ENCODE peak calls at places on chromosomes 7 and 10, in four cellular contexts. T is prostate gland, P is IMR-90, I is glutamatergic neuron. B is an unnamed sample.
A peak's percentile ranks its signal among the peaks of the same experiment; 100 is the strongest.

GRCh38 chr7:3559178-3559765 is 258.2 kb downstream of the SDK1 start:
- DNase-seq in T (peak; percentile 22), P (peak; percentile 97), I (no peak), B (no peak)

GRCh38 chr7:2143981-2144595 is 88.7 kb downstream of the MAD1L1 start:
- DNase-seq in I (no peak), P (no peak), T (no peak), B (no peak)

GRCh38 chr7:34081931-34082330 is 176.6 kb downstream of the BMPER start:
- DNase-seq in P (no peak), I (no peak), T (no peak), B (no peak)

GRCh38 chr7:73882060-73882428 is 21.1 kb downstream of the TMEM270 start:
- DNase-seq in T (no peak), I (no peak), P (no peak), B (no peak)

GRCh38 chr10:22690614-22691431 is 23.6 kb downstream of the PIP4K2A start:
- DNase-seq in I (no peak), P (peak; percentile 28), T (no peak), B (no peak)

GRCh38 chr10:65335311-65335710 is 1590.5 kb upstream of the LRRTM3 start:
- DNase-seq in I (no peak), P (no peak), T (no peak), B (no peak)

GRCh38 chr10:109913351-109913902 is 9.9 kb downstream of the XPNPEP1 start:
- DNase-seq in T (no peak), I (no peak), P (no peak), B (no peak)

GRCh38 chr7:92806496-92806895 is 29.9 kb downstream of the CDK6 start:
- DNase-seq in I (no peak), P (no peak), T (peak; percentile 49), B (no peak)

GRCh38 chr7:63205136-63205535 is 793.5 kb upstream of the ZNF722 start:
- DNase-seq in I (no peak), P (no peak), T (no peak), B (no peak)

GRCh38 chr10:49767752-49768151 is 5.6 kb upstream of the OGDHL start:
- DNase-seq in P (no peak), I (no peak), T (no peak), B (no peak)
- TF ChIP-seq CTCF in P (no peak), I (no peak), T (no peak), B (no peak)

DNA sequence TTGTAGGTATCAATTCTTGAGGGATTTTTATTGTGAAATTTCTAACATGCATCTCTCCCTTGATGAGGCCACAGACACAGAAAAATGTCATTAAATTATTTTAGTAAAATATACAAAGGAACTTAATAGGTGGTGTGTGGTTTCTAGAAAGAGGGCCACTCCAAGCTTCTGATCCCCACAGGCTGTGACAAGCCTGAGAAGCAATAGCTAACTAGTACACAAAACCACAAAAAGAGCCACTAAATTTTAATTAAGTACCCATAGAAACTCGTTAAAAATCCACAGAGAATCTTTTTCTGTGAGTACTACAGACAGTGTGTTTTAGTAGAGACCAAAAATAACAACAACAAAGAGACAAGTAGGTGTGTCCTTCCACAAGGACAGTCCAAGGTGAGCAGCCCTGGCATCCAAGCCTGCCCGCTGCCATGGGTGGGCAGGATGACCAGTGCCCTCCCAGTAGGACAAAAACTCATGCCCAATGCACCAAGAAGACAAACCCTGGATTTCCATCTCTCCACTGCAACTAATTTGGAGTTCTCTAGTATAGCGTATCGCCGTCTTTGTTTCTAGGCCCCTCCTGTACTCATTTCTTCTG is 81.0 kb downstream of the RNF216 start:
- DNase-seq in P (no peak), I (no peak), T (no peak), B (no peak)
- TF ChIP-seq CTCF in P (no peak), I (no peak), T (no peak), B (no peak)

GRCh38 chr10:132937861-132938260 is 4.5 kb downstream of the CFAP46 start:
- DNase-seq in T (no peak), I (no peak), P (no peak), B (no peak)

GRCh38 chr10:132939378-132939955 is 2.9 kb downstream of the CFAP46 start:
- DNase-seq in T (no peak), P (no peak), I (no peak), B (no peak)

GRCh38 chr10:132940791-132941465 is 1.4 kb downstream of the CFAP46 start:
- DNase-seq in P (no peak), T (no peak), I (no peak), B (no peak)

GRCh38 chr10:132939957-132940790 is 2.2 kb downstream of the CFAP46 start:
- DNase-seq in T (no peak), P (peak; percentile 47), I (peak; percentile 85), B (peak; percentile 72)

DNA sequence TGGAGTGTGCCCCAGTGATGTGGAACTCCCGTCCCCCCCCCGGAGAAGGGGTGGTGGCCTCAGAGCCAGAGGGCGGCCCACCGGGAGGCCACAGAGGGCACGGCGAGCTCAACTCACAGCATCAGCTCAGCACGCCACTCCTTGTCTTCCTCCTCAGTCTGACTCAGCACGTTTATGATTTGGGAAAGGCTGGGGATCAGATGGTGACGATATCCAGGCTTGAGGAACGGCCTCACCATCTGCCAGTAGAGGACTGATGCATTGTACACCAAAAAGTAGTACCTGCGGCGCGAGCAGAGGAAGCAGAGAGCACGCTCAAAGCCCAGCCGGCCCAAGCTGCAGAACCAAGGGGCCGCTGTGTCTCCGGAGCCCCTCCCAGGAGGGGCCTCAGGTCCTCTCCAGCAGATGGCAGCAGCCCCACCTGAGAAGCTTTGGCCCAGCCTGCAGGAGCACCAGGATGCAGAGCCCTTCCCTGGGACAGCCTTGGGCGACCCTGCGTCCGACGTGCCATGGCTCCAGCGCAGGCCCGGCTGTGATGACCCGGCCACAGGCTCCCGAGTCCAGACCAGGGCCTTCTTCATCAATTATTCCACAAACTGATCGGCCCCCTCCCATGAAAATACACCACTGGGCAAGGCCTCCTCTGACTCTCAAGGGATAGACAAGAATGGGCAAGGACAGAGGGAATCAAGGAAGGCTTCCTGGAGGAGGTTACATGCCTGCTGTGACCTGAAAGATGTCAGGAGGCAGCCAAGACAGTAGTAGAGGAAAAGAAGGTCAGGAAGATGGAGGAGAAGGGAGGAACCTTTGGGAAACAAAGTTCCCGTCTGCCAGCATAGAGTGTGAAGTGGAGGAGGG is 3.7 kb downstream of the CFAP46 start:
- DNase-seq in P (no peak), T (no peak), I (peak; percentile 63), B (peak; percentile 62)
- TF ChIP-seq CTCF in P (peak; percentile 22), T (no peak), I (no peak), B (peak; percentile 17)

GRCh38 chr7:75638607-75639070 is 100.1 kb downstream of the HIP1 start:
- DNase-seq in P (peak; percentile 26), T (peak; percentile 42), I (peak; percentile 74), B (peak; percentile 70)
- TF ChIP-seq CTCF in P (peak; percentile 2), T (no peak), I (no peak), B (no peak)

GRCh38 chr7:135159359-135160087 is 11.0 kb downstream of the CYREN start:
- DNase-seq in T (no peak), P (no peak), I (no peak), B (no peak)
- TF ChIP-seq CTCF in T (no peak), P (no peak), I (no peak), B (no peak)

DNA sequence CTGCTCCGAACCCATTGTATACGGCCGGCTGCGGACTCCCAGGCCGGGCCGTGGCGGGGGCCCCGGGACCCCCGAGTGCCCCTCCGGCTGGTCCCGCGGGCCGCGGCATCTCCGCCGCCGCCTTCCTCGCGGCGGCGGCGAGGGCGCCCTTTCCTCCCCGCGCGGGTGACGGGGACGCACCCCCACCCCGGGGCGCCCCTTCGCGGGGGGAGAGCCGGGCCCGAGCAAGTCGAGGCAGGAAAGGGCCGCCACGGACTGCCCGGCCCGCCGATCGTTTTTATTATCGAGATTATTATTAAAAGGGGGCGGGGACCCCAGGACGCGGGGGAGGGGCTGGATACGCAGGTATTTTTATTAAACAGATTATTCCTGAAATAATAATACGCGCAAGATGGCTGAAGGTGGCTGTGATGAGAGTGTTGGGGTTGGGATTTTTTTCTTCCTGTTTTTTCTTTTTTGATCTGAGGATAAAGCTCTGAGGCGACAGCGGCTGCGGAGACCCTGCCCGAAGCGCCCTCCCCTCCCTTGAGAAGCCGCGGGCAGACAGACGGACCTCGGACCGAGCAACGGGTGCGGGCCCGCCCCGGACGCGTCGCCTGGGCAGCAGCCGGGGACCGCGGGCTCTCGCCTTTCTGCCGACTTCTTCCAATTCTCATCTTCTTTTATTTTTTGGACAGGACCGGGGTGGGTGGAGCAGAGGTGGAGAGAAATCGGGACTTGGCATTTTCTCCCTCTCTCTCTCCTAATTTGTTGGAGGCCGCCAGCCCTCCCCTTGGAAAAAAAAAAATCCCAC is 1.5 kb upstream of the TRIM8 start:
- DNase-seq in T (peak; percentile 75), P (peak; percentile 56), I (peak; percentile 54), B (peak; percentile 53)
- TF ChIP-seq CTCF in T (no peak), P (peak; percentile 0), I (no peak), B (no peak)

GRCh38 chr10:120186506-120186905 is 270.5 kb upstream of the PLPP4 start:
- DNase-seq in P (no peak), T (no peak), I (no peak), B (no peak)
- TF ChIP-seq CTCF in P (no peak), T (no peak), I (no peak), B (no peak)

DNA sequence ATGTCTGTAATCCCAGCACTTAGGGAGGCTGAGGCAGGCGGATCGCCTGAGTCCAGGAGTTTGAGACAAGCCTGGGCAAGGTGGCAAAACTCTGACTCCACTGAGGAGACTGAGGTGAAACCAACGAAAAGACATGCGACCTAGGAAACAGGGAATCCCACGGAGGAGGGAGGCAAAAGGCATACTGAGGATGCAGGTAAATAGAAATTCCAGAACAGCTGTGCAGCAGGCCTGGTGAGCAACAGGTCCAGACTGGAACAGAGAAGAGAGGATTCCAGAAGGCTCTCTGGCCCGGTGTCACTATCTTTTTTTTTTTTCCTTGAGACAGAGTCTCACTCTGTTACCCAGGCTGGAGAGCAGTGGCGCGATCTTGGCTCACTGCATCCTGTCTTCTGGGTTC is 7.3 kb downstream of the KLRG2 start:
- DNase-seq in P (no peak), I (no peak), T (no peak), B (no peak)
- TF ChIP-seq CTCF in P (no peak), I (no peak), T (no peak), B (no peak)

GRCh38 chr7:35593896-35594295 is 101.0 kb downstream of the HERPUD2 start:
- DNase-seq in T (no peak), P (no peak), I (peak; percentile 36), B (peak; percentile 47)
- TF ChIP-seq CTCF in T (peak; percentile 34), P (peak; percentile 16), I (peak; percentile 59), B (peak; percentile 69)

B was measured in endothelial cell.